ENCODE peak calls at places on chromosomes 1 and 21, in four cellular contexts. R, B, L and Q are unnamed samples.

GRCh38 chr1:161738627-161739287 is 10.8 kb upstream of the DUSP12 start:
- DNase-seq in R (peak; percentile 88), B (peak; percentile 44), L (peak; percentile 35), Q (peak; percentile 22)

GRCh38 chr21:44949161-44950015 is 9.6 kb downstream of the SLX9 start:
- DNase-seq in R (peak; percentile 85), B (peak; percentile 86), L (peak; percentile 57), Q (peak; percentile 97)

GRCh38 chr1:199313444-199313843 is 674.6 kb downstream of the PTPRC start:
- DNase-seq in R (no peak), L (no peak), B (no peak), Q (no peak)

GRCh38 chr1:200206761-200207160 is 179.3 kb downstream of the NR5A2 start:
- DNase-seq in R (no peak), B (no peak), L (no peak), Q (no peak)

GRCh38 chr1:203797948-203798347 is 2.5 kb downstream of the ZBED6 start:
- DNase-seq in R (peak; percentile 65), L (peak; percentile 9), B (no peak), Q (no peak)

GRCh38 chr1:156096640-156097391 is 14.6 kb upstream of the MEX3A start:
- DNase-seq in R (peak; percentile 87), L (peak; percentile 65), B (peak; percentile 92), Q (peak; percentile 92)

GRCh38 chr1:64343105-64343960 is 126.6 kb upstream of the CACHD1 start:
- DNase-seq in R (no peak), B (peak; percentile 44), L (no peak), Q (no peak)

GRCh38 chr1:110829955-110830553 is 42.9 kb upstream of the CD53 start:
- DNase-seq in R (peak; percentile 68), B (peak; percentile 52), L (peak; percentile 54), Q (peak; percentile 16)

GRCh38 chr1:154418062-154418897 is 13.1 kb downstream of the IL6R start:
- DNase-seq in R (peak; percentile 28), B (no peak), L (peak; percentile 99), Q (no peak)

GRCh38 chr1:183161391-183161790 is 24.7 kb upstream of the LAMC2 start:
- DNase-seq in L (no peak), B (no peak), R (no peak), Q (no peak)

GRCh38 chr1:183164350-183164749 is 21.7 kb upstream of the LAMC2 start:
- DNase-seq in B (no peak), L (no peak), R (no peak), Q (peak; percentile 46)

GRCh38 chr1:183155939-183156338 is 30.1 kb upstream of the LAMC2 start:
- DNase-seq in L (no peak), R (no peak), B (no peak), Q (no peak)

GRCh38 chr1:183163311-183163710 is 22.8 kb upstream of the LAMC2 start:
- DNase-seq in R (no peak), B (no peak), L (no peak), Q (no peak)

DNA sequence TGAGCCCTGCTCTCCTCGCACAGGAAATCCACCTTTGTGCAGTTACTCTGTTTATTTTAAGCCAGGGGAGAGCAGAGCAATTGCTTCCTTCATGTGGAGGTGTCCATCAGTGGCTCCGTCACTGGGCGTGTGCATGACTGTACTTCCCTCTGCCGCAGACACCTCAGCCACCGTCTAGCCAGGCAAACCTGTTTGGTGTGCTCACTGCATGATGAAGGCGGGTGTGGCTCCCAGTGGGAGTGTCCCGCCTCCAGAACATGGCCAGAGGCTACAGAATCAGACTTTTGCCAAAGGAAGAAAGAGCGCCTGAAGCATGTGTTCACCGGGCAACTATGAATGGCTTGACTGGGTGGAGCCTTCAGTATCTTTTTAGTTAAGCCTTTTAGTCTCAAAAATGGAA is 26.1 kb upstream of the LAMC2 start:
- DNase-seq in L (no peak), B (no peak), R (peak; percentile 15), Q (no peak)
- TF ChIP-seq ELF4 in L (no peak), B (no peak), R (no peak), Q (no peak)

DNA sequence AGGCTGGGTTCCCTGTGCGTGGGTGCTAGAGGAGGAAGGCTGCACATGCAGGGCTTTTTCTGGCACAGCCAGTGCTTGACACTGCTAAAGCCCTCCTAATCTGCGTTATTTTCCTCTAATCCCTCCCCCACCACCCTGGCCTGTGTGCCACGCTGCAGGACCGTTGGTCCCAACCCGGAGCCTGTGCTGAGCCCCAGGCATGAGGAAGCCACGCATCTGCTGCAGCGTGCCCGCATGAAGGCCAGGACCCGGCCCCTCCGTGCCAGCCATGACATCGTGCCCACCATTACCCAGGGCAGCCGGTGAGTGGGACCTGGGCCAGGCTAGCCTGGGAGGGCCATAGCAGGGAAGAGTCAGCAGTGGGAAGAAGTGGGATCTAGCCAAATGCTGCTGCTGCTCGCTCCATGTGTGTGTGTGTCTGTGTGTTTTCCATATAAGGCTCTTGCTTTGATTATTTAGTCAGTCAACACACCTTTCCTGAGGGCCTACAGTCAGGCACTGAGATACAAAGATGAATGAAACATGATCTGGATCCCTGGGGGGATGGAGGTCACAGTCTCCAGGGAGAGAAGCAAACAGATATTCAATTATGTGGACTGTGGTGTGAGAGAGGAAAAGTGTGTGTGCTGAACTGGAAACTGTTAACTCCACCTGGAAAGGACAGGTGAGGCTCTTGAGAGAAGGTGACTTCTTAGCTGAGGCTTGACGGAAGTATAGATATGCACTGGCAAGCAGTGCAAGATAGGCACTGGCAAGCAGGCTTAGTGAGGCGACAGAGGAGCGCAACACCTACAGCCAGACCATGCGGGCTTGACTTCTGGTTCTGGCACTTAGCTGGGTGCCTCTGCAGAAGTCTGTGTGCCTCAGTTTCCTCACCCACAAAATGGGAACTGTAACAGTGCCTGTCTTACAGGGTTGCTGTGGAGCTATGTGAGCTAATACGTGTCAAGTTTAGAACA is 15.9 kb downstream of the KIAA1614 start:
- DNase-seq in L (peak; percentile 55), R (no peak), B (no peak), Q (no peak)
- TF ChIP-seq ELF4 in L (no peak), R (no peak), B (no peak), Q (no peak)

GRCh38 chr1:8547791-8548190 is 229.9 kb downstream of the SLC45A1 start:
- DNase-seq in R (no peak), B (no peak), L (no peak), Q (no peak)
- TF ChIP-seq ELF4 in R (no peak), B (no peak), L (no peak), Q (no peak)

GRCh38 chr1:218816999-218817398 is 356.7 kb upstream of the LYPLAL1 start:
- DNase-seq in B (no peak), L (no peak), R (no peak), Q (no peak)
- TF ChIP-seq ELF4 in B (no peak), L (no peak), R (no peak), Q (no peak)

GRCh38 chr1:8794605-8795004 is 22.8 kb downstream of the RERE start:
- DNase-seq in B (no peak), L (no peak), R (no peak), Q (peak; percentile 26)
- TF ChIP-seq ELF4 in B (no peak), L (no peak), R (no peak), Q (no peak)

GRCh38 chr1:7861452-7861851 is 8.6 kb upstream of the UTS2 start:
- DNase-seq in L (no peak), R (no peak), B (no peak), Q (no peak)
- TF ChIP-seq ELF4 in L (no peak), R (no peak), B (no peak), Q (no peak)

DNA sequence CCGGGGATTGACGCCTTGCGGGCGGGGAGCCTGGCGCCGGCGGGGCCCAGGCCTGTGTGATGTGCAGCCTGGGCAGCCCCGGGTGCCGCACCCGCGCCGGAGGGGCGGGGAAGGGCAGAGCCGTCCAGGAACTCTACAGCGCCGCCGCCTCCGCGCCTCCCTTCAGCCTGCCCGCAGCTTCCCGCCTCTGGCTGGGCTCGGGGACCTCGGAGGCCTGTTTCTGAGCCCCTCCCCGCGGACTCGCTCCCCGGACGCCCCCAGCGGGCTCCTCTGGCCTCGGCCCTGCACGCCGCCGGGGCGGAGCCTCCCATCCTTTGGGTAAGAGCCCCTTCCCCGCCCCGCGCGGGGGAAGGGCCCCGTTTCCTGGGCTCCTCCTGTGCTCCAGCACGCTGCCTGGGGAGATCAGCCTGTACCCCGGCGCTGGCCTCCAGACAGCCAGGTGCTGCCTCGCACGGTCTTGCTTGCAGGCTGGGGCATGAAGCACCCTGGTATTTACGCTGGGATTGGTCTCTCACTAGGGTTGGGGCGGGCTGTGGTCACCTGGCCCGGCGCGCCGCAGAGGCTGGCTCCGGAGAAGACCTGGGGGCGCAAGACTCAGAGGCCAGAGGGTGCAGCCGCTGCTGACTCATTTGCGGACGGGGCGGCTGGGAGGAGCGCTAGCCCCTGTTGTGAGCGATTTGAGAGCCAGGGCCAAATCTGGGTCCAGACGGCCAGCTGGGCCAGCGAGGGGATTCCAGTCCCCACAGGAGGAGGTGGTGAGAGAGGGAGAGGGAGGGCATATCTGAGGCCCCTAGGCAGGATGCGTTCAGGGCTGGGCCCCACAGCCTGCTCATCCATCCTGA is 5.7 kb upstream of the ACOT11 start:
- DNase-seq in B (peak; percentile 84), R (peak; percentile 71), L (peak; percentile 81), Q (peak; percentile 86)
- TF ChIP-seq ELF4 in B (no peak), R (no peak), L (peak; percentile 39), Q (no peak)